ENCODE peak calls at places on chromosomes 3 and 15, in eight cellular contexts. L, U, O, N, I, R, T and A are unnamed samples.

GRCh38 chr15:98455899-98456298 is 192.4 kb upstream of the IGF1R start:
- DNase-seq in L (no peak), U (no peak), O (no peak), N (no peak), I (no peak), R (no peak), T (no peak), A (no peak)

GRCh38 chr15:77519540-77519939 is 98.9 kb downstream of the HMG20A start:
- DNase-seq in L (no peak), U (no peak), O (no peak), N (no peak), I (no peak), R (no peak), T (no peak), A (no peak)

GRCh38 chr3:60650171-60650570 is 601.1 kb downstream of the FHIT start:
- DNase-seq in L (no peak), U (no peak), O (no peak), N (no peak), I (no peak), R (no peak), T (no peak), A (no peak)

GRCh38 chr3:98325055-98325454 is 28.6 kb upstream of the OR5K4 start:
- DNase-seq in L (no peak), U (no peak), O (no peak), N (no peak), I (no peak), R (no peak), T (no peak), A (no peak)

GRCh38 chr15:39786444-39787056 is 3.9 kb upstream of the FSIP1 start:
- DNase-seq in L (no peak), U (peak; percentile 57), O (no peak), N (no peak), I (no peak), R (peak; percentile 26), T (peak; percentile 86), A (no peak)

GRCh38 chr3:186180891-186181471 is 72.1 kb upstream of the ETV5 start:
- DNase-seq in L (no peak), U (no peak), O (no peak), N (no peak), I (no peak), R (no peak), T (no peak), A (no peak)

GRCh38 chr3:113557374-113557773 is 25.0 kb downstream of the SIDT1 start:
- DNase-seq in L (no peak), U (peak; percentile 31), O (peak; percentile 58), N (no peak), I (no peak), R (no peak), T (peak; percentile 20), A (no peak)

GRCh38 chr15:65323071-65323511 is 18.6 kb downstream of the RNU5B-1 start:
- DNase-seq in L (no peak), U (no peak), O (peak; percentile 5), N (no peak), I (no peak), R (no peak), T (no peak), A (no peak)

GRCh38 chr15:57697588-57697987 is 8.9 kb upstream of the POLR2M start:
- DNase-seq in L (no peak), U (no peak), O (peak; percentile 36), N (no peak), I (no peak), R (no peak), T (peak; percentile 60), A (no peak)

GRCh38 chr3:67593761-67594234 is 60.6 kb downstream of the SUCLG2 start:
- DNase-seq in L (no peak), U (no peak), O (peak; percentile 6), N (no peak), I (no peak), R (no peak), T (peak; percentile 52), A (no peak)

GRCh38 chr3:10376353-10376752 is 55.4 kb upstream of the SEC13 start:
- DNase-seq in L (no peak), U (no peak), O (no peak), N (no peak), I (no peak), R (peak; percentile 58), T (no peak), A (no peak)

GRCh38 chr15:74453925-74454763 is 6.8 kb downstream of the UBL7 start:
- DNase-seq in L (no peak), U (no peak), O (peak; percentile 27), N (no peak), I (no peak), R (no peak), T (peak; percentile 9), A (no peak)

GRCh38 chr3:107525101-107525953 is 2.6 kb downstream of the BBX start:
- DNase-seq in L (no peak), U (peak; percentile 10), O (peak; percentile 7), N (peak; percentile 52), I (peak; percentile 54), R (peak; percentile 43), T (peak; percentile 25), A (no peak)

GRCh38 chr15:32898991-32899613 is 181.3 kb downstream of the GREM1 start:
- DNase-seq in L (no peak), U (no peak), O (no peak), N (no peak), I (no peak), R (no peak), T (no peak), A (no peak)

DNA sequence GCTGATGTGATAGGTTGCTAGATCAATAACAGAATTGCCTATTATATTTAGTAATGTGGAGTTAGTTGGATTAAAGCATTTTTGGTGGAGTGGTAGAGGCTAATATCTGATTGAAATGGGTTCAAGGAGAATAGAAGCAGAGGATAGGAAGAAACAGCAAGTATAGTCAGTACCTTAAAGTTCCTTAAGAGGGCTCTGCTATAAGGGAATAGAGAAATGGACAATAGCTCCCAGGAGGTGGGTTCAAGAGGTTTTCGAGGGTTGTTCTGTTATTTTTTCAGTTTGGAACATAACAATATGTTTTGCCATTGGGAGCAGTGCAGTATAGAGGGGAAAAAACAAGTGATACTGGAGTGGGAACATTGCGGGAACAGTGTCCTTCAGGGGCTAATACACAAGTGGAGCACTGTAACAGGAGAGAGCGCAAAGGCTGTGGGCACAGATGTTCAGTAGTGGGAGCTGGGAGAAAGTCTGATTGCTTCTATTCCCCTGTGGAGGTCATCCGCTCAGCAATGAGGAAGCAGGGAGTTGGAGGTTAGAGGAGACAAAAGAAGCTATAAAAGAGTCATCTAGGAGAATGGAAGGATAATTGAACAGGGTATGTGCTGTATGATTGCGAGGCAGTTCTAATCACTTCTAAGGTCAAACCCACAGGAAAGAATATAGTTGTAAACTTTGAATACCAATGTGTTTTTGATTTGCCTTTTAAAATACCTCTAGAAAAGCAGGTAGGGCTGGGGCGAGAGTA is 3.3 kb downstream of the MRPS11 start:
- DNase-seq in L (no peak), U (no peak), O (no peak), N (no peak), I (no peak), R (no peak), T (no peak), A (no peak)
- TF ChIP-seq CTCF in L (no peak), U (no peak), O (no peak), N (no peak), I (no peak), R (no peak), T (no peak), A (no peak)

DNA sequence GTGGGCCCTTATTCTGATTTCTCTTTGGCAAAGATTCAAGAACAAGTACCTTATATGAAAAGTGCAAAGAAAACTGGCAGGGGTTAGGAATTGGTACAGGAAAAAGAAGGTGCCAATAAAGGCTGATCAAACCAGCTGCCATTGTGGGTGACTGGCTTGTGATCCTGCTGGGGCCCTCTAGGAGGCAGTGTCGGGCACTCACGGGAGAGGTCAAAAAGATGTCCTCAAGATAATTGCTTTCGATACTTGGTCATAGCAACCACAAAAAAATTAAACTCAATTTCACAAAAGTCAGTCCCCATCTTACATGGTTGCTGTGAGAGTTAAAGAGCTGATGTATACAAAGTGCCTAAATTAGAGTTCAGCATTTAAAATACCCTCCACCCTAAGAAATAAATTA is 31.0 kb upstream of the CAV3 start:
- DNase-seq in L (no peak), U (no peak), O (no peak), N (no peak), I (no peak), R (no peak), T (no peak), A (no peak)
- TF ChIP-seq CTCF in L (no peak), U (no peak), O (peak; percentile 58), N (no peak), I (no peak), R (no peak), T (peak; percentile 34), A (no peak)

GRCh38 chr15:51038258-51039042 is 56.3 kb downstream of the TNFAIP8L3 start:
- DNase-seq in L (no peak), U (no peak), O (no peak), N (no peak), I (no peak), R (no peak), T (no peak), A (no peak)
- TF ChIP-seq CTCF in L (no peak), U (no peak), O (no peak), N (no peak), I (no peak), R (no peak), T (no peak), A (no peak)

GRCh38 chr3:158672293-158673176 is at the start of gene LXN:
- DNase-seq in L (peak; percentile 47), U (peak; percentile 93), O (peak; percentile 93), N (peak; percentile 83), I (peak; percentile 84), R (peak; percentile 90), T (peak; percentile 81), A (peak; percentile 66)
- TF ChIP-seq CTCF in L (peak; percentile 38), U (peak; percentile 61), O (peak; percentile 96), N (peak; percentile 57), I (peak; percentile 69), R (peak; percentile 10), T (peak; percentile 89), A (peak; percentile 40)

GRCh38 chr3:46258525-46258924 is 16.3 kb downstream of the CCR3 start:
- DNase-seq in L (no peak), U (no peak), O (no peak), N (no peak), I (no peak), R (no peak), T (no peak), A (no peak)

GRCh38 chr3:46266598-46266997 is 24.3 kb downstream of the CCR3 start:
- DNase-seq in L (no peak), U (no peak), O (no peak), N (no peak), I (no peak), R (no peak), T (no peak), A (no peak)

GRCh38 chr3:46264002-46264401 is 21.7 kb downstream of the CCR3 start:
- DNase-seq in L (no peak), U (no peak), O (no peak), N (no peak), I (no peak), R (no peak), T (no peak), A (no peak)

DNA sequence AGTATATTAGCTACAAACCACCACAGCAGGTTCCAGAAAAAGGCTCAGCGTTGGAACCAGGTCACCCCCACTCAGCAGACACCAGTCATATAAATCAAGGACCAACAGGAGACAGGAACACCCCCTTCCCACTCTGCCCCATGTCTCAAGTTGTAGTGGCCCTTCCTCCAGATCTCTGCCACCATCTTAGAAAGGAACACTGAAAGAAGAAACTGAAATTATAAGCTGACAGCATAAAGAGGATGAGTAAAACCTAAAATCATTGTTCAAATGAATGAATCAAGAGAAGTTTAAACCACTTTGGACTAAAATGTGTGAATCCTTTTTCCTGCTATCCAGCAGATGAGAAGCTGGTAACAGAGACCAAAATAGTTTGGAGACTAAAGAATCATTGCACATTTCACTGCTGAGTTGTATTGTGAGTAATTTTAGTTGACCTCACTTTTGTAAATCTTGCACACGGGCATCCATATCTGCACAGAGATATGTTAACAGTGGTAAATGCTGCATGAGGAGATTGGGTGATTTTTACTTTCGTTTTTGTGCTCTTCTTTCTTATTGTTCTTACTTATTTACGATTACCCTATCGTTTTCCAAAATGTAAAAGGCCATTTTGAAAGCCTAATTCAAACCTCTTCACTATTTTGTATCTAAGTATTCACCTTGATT is 19.8 kb downstream of the CCR3 start:
- DNase-seq in L (no peak), U (no peak), O (no peak), N (no peak), I (no peak), R (no peak), T (peak; percentile 12), A (no peak)
- TF ChIP-seq CTCF in L (no peak), U (no peak), O (no peak), N (no peak), I (no peak), R (no peak), T (no peak), A (no peak)